ENCODE peak calls at places on chromosomes 2 and 18, in seven cellular contexts. A is ureter, N is skeletal muscle cell, J is stromal cell of bone marrow, L is HTR-8/SVneo, Z is gastrocnemius medialis, C is lower leg skin. R is an unnamed sample.

GRCh38 chr18:46497129-46497528 is 159.9 kb downstream of the LOXHD1 start:
- DNase-seq in A (no peak), N (no peak), J (no peak), L (no peak), Z (no peak), C (no peak), R (no peak)

GRCh38 chr18:22342625-22343024 is 75.1 kb downstream of the CTAGE1 start:
- DNase-seq in A (no peak), N (no peak), J (peak; percentile 28), L (peak; percentile 29), Z (no peak), C (no peak), R (no peak)

GRCh38 chr2:205903549-205904129 is 182.3 kb downstream of the INO80D start:
- DNase-seq in A (no peak), N (no peak), J (no peak), L (no peak), Z (no peak), C (no peak), R (no peak)

GRCh38 chr2:236216711-236217110 is 47.5 kb downstream of the ASB18 start:
- DNase-seq in A (peak; percentile 34), N (no peak), J (no peak), L (no peak), Z (no peak), C (no peak), R (no peak)

GRCh38 chr18:49704334-49704733 is 109.0 kb downstream of the ACAA2 start:
- DNase-seq in A (no peak), N (no peak), J (no peak), L (no peak), Z (no peak), C (no peak), R (no peak)

GRCh38 chr2:106208874-106209273 is 14.8 kb upstream of the UXS1 start:
- DNase-seq in A (no peak), N (no peak), J (no peak), L (no peak), Z (no peak), C (no peak), R (no peak)

GRCh38 chr2:209726311-209726710 is 45.3 kb upstream of the UNC80 start:
- DNase-seq in A (no peak), N (no peak), J (no peak), L (no peak), Z (no peak), C (no peak), R (no peak)

GRCh38 chr2:185337033-185337432 is 401.6 kb upstream of the FSIP2 start:
- DNase-seq in A (no peak), N (no peak), J (no peak), L (no peak), Z (no peak), C (no peak), R (no peak)

GRCh38 chr2:54212456-54212855 is 43.6 kb downstream of the TSPYL6 start:
- DNase-seq in A (no peak), N (peak; percentile 84), J (peak; percentile 85), L (peak; percentile 80), Z (no peak), C (no peak), R (no peak)

GRCh38 chr2:43059183-43059897 is 167.1 kb downstream of the ZFP36L2 start:
- DNase-seq in A (peak; percentile 83), N (peak; percentile 89), J (peak; percentile 76), L (peak; percentile 76), Z (peak; percentile 52), C (peak; percentile 75), R (no peak)

GRCh38 chr2:66684289-66684688 is 249.4 kb downstream of the MEIS1 start:
- DNase-seq in A (no peak), N (no peak), J (no peak), L (no peak), Z (no peak), C (no peak), R (no peak)

GRCh38 chr2:236834284-236834683 is 251.4 kb upstream of the COPS8 start:
- DNase-seq in A (no peak), N (no peak), J (no peak), L (no peak), Z (no peak), C (no peak), R (no peak)

GRCh38 chr2:22626621-22627020 is 758.4 kb upstream of the KLHL29 start:
- DNase-seq in A (no peak), N (no peak), J (no peak), L (no peak), Z (no peak), C (no peak), R (peak; percentile 24)

GRCh38 chr2:233519787-233520611 is 46.6 kb downstream of the USP40 start:
- DNase-seq in A (no peak), N (no peak), J (no peak), L (no peak), Z (no peak), C (no peak), R (no peak)

GRCh38 chr18:64876833-64877232 is 727.9 kb upstream of the LINC00305 start:
- DNase-seq in A (no peak), N (no peak), J (no peak), L (no peak), Z (no peak), C (no peak), R (no peak)

GRCh38 chr2:218029366-218030360 is 26.9 kb upstream of the TNS1 start:
- DNase-seq in A (peak; percentile 39), N (no peak), J (no peak), L (no peak), Z (no peak), C (peak; percentile 9), R (peak; percentile 17)

GRCh38 chr2:216571178-216571908 is 61.9 kb upstream of the IGFBP2 start:
- DNase-seq in A (no peak), N (no peak), J (no peak), L (no peak), Z (no peak), C (no peak), R (no peak)

GRCh38 chr2:61340242-61340641 is 130.6 kb downstream of the USP34 start:
- DNase-seq in A (no peak), N (peak; percentile 35), J (peak; percentile 9), L (no peak), Z (no peak), C (no peak), R (no peak)

GRCh38 chr18:63284173-63284765 is 35.3 kb downstream of the BCL2 start:
- DNase-seq in A (no peak), N (no peak), J (no peak), L (no peak), Z (no peak), C (no peak), R (peak; percentile 54)

GRCh38 chr18:61496374-61496773 is 163.1 kb downstream of the CDH20 start:
- DNase-seq in A (no peak), N (no peak), J (no peak), L (no peak), Z (no peak), C (no peak), R (peak; percentile 44)

GRCh38 chr18:45722899-45723298 is 1.1 kb upstream of the SLC14A1 start:
- DNase-seq in A (peak; percentile 90), N (no peak), J (no peak), L (peak; percentile 57), Z (peak; percentile 22), C (peak; percentile 31), R (peak; percentile 88)

GRCh38 chr2:197369228-197369945 is 58.8 kb upstream of the ANKRD44 start:
- DNase-seq in A (no peak), N (no peak), J (no peak), L (no peak), Z (no peak), C (no peak), R (no peak)

GRCh38 chr18:49227456-49227855 is 233.0 kb downstream of the DYM start:
- DNase-seq in A (no peak), N (no peak), J (no peak), L (no peak), Z (no peak), C (no peak), R (no peak)

GRCh38 chr18:70047931-70048603 is 100.4 kb upstream of the CD226 start:
- DNase-seq in A (no peak), N (no peak), J (peak; percentile 53), L (no peak), Z (no peak), C (no peak), R (no peak)

GRCh38 chr2:120109186-120110061 is 96.5 kb downstream of the EPB41L5 start:
- DNase-seq in A (no peak), N (no peak), J (peak; percentile 19), L (peak; percentile 21), Z (no peak), C (no peak), R (no peak)

R was measured in upper lobe of left lung.